ENCODE peak calls at places on chromosomes 16 and 17, in five cellular contexts. Q, Y, F, I and A are unnamed samples.

GRCh38 chr16:18969050-18969854 is 14.5 kb upstream of the TMC7 start:
- DNase-seq in Q (peak; percentile 71), Y (peak; percentile 88), F (peak; percentile 60), I (peak; percentile 67), A (no peak)

GRCh38 chr16:73390936-73391335 is 343.0 kb upstream of the ZFHX3 start:
- DNase-seq in I (no peak), Q (peak; percentile 70), Y (no peak), F (no peak), A (no peak)

GRCh38 chr17:77439382-77440013 is 298.7 kb downstream of the SEC14L1 start:
- DNase-seq in I (no peak), F (no peak), Y (no peak), Q (no peak), A (no peak)

GRCh38 chr17:59165933-59166342 is 10.4 kb downstream of the PRR11 start:
- DNase-seq in I (no peak), Y (no peak), F (no peak), Q (peak; percentile 68), A (no peak)

GRCh38 chr16:71328151-71328550 is 30.4 kb upstream of the CALB2 start:
- DNase-seq in F (no peak), I (no peak), Q (no peak), Y (no peak), A (no peak)

GRCh38 chr17:8069587-8069860 is 18.0 kb downstream of the ALOX12B start:
- DNase-seq in Y (no peak), Q (no peak), F (no peak), I (no peak), A (no peak)

GRCh38 chr16:84141143-84141670 is 3.8 kb downstream of the HSDL1 start:
- DNase-seq in Q (no peak), Y (no peak), F (no peak), I (peak; percentile 29), A (no peak)

GRCh38 chr17:72119280-72119962 is 1.4 kb upstream of the SOX9 start:
- DNase-seq in Q (no peak), Y (no peak), F (no peak), I (no peak), A (no peak)

GRCh38 chr16:21599994-21600773 is 807 bp downstream of the METTL9 start:
- DNase-seq in Y (peak; percentile 68), Q (peak; percentile 42), F (peak; percentile 17), I (no peak), A (no peak)

GRCh38 chr17:34358631-34359030 is 2.4 kb downstream of the CCL13 start:
- DNase-seq in I (no peak), F (no peak), Y (no peak), Q (no peak), A (no peak)

GRCh38 chr17:41494524-41494923 is 4.8 kb upstream of the KRT36 start:
- DNase-seq in Y (no peak), F (no peak), Q (peak; percentile 64), I (no peak), A (no peak)

GRCh38 chr16:87431926-87432325 is 39.8 kb downstream of the MAP1LC3B start:
- DNase-seq in F (no peak), Y (no peak), Q (peak; percentile 76), I (no peak), A (no peak)

GRCh38 chr16:13427943-13428342 is 492.0 kb upstream of the ERCC4 start:
- DNase-seq in F (no peak), Y (no peak), Q (no peak), I (no peak), A (no peak)

GRCh38 chr16:31508706-31509523 is 724 bp upstream of the RUSF1 start:
- DNase-seq in I (no peak), F (no peak), Y (no peak), Q (peak; percentile 59), A (no peak)

GRCh38 chr16:86994651-86995171 is 322.5 kb downstream of the C16orf95 start:
- DNase-seq in Q (peak; percentile 93), F (no peak), Y (no peak), I (no peak), A (no peak)

GRCh38 chr17:81480140-81480917 is 32.3 kb downstream of the ACTG1 start:
- DNase-seq in Y (no peak), F (no peak), I (no peak), Q (peak; percentile 78), A (no peak)

GRCh38 chr17:16920628-16921020 is 51.3 kb downstream of the TNFRSF13B start:
- DNase-seq in Y (no peak), I (no peak), Q (no peak), F (no peak), A (no peak)

GRCh38 chr16:81376880-81377279 is 62.1 kb downstream of the GAN start:
- DNase-seq in Q (no peak), F (no peak), Y (no peak), I (peak; percentile 14), A (no peak)

GRCh38 chr16:81542609-81543570 is 98.3 kb downstream of the CMIP start:
- DNase-seq in F (no peak), Q (no peak), I (no peak), Y (no peak), A (no peak)

GRCh38 chr17:83198366-83199341 is 119.2 kb downstream of the METRNL start:
- DNase-seq in F (no peak), I (no peak), Q (no peak), Y (peak; percentile 36), A (no peak)

GRCh38 chr17:78979780-78980623 is at the start of gene LGALS3BP:
- DNase-seq in Y (peak; percentile 86), F (no peak), I (peak; percentile 42), Q (peak; percentile 88), A (no peak)

GRCh38 chr17:82252511-82253178 is 20.9 kb downstream of the CSNK1D start:
- DNase-seq in F (no peak), I (no peak), Q (no peak), Y (peak; percentile 55), A (no peak)

GRCh38 chr16:20004931-20005330 is 68.8 kb downstream of the GPR139 start:
- DNase-seq in Y (no peak), F (no peak), Q (no peak), I (no peak), A (no peak)

GRCh38 chr17:50927287-50927686 is 61.1 kb upstream of the TOB1 start:
- DNase-seq in F (no peak), Q (no peak), Y (peak; percentile 27), I (no peak), A (no peak)

GRCh38 chr16:12340151-12340733 is 363.7 kb downstream of the SNX29 start:
- DNase-seq in Y (no peak), I (no peak), F (no peak), Q (peak; percentile 72), A (no peak)

GRCh38 chr16:12906765-12907516 is 5.5 kb downstream of the SHISA9 start:
- DNase-seq in Q (no peak), I (no peak), Y (no peak), F (no peak), A (no peak)

GRCh38 chr17:27533874-27534815 is 77.9 kb downstream of the KSR1 start:
- DNase-seq in F (no peak), Y (no peak), I (no peak), Q (peak; percentile 92), A (no peak)

GRCh38 chr17:43599835-43600234 is 53.7 kb upstream of the ETV4 start:
- DNase-seq in F (no peak), Q (peak; percentile 86), I (no peak), Y (no peak), A (no peak)

GRCh38 chr17:50681260-50682200 is 26.2 kb downstream of the ANKRD40 start:
- DNase-seq in Q (peak; percentile 83), F (no peak), Y (no peak), I (no peak), A (no peak)

GRCh38 chr17:19260958-19261357 is 23.8 kb downstream of the EPN2 start:
- DNase-seq in F (no peak), I (no peak), Q (no peak), Y (no peak), A (no peak)

GRCh38 chr17:40727447-40728231 is 24.1 kb upstream of the KRT24 start:
- DNase-seq in F (no peak), I (no peak), Y (no peak), Q (peak; percentile 25), A (no peak)

GRCh38 chr17:66964930-66965800 is 658 bp downstream of the CACNG4 start:
- DNase-seq in Y (peak; percentile 79), F (no peak), Q (no peak), I (peak; percentile 30), A (no peak)

GRCh38 chr17:8016632-8017424 is 14.4 kb downstream of the GUCY2D start:
- DNase-seq in Y (no peak), I (peak; percentile 58), F (no peak), Q (peak; percentile 55), A (no peak)

GRCh38 chr17:13153036-13153435 is 135.2 kb upstream of the ELAC2 start:
- DNase-seq in Y (no peak), F (no peak), Q (peak; percentile 65), I (no peak), A (no peak)

GRCh38 chr17:33970271-33970670 is 284.8 kb upstream of the CCL2 start:
- DNase-seq in Q (no peak), Y (no peak), I (no peak), F (no peak), A (no peak)

GRCh38 chr16:74561626-74562025 is 45.3 kb downstream of the GLG1 start:
- DNase-seq in Y (no peak), Q (no peak), I (no peak), F (no peak), A (no peak)

GRCh38 chr17:3647251-3647650 is 10.7 kb downstream of the CTNS start:
- DNase-seq in I (no peak), Y (no peak), Q (no peak), F (no peak), A (no peak)

GRCh38 chr17:1997587-1998425 is 27.3 kb downstream of the RTN4RL1 start:
- DNase-seq in I (peak; percentile 10), Q (no peak), Y (peak; percentile 96), F (no peak), A (no peak)

GRCh38 chr17:82330322-82331239 is 3.0 kb downstream of the SECTM1 start:
- DNase-seq in F (no peak), Y (peak; percentile 80), Q (peak; percentile 69), I (no peak), A (no peak)